ENCODE peak calls at places on chromosomes 16 and 17, in seven cellular contexts. X, U, P, T, V, R and J are unnamed samples.

GRCh38 chr17:8632087-8632486 is 1.6 kb upstream of the MYH10 start:
- DNase-seq in R (no peak), U (no peak), T (no peak), X (peak), P (no peak), V (no peak), J (no peak)

GRCh38 chr16:88703486-88704309 is 2.5 kb downstream of the RNF166 start:
- DNase-seq in R (no peak), T (no peak), U (no peak), P (no peak), V (peak), X (no peak), J (no peak)

GRCh38 chr16:29315046-29315445 is 91.5 kb downstream of the NPIPB11 start:
- DNase-seq in P (no peak), R (no peak), U (peak), V (no peak), X (no peak), T (no peak), J (no peak)

GRCh38 chr17:2688351-2689342 is 22.9 kb downstream of the CLUH start:
- DNase-seq in V (no peak), U (no peak), T (no peak), R (no peak), P (no peak), X (no peak), J (no peak)

GRCh38 chr17:78125138-78125913 is 3.2 kb downstream of the TMC6 start:
- DNase-seq in X (no peak), V (no peak), P (no peak), T (no peak), U (no peak), R (no peak), J (no peak)

GRCh38 chr17:33661975-33662374 is 368.9 kb upstream of the ASIC2 start:
- DNase-seq in T (no peak), U (no peak), R (no peak), X (no peak), P (no peak), V (no peak), J (no peak)

GRCh38 chr16:57670206-57670605 is 2.1 kb downstream of the ADGRG3 start:
- DNase-seq in V (no peak), R (no peak), U (no peak), X (no peak), T (no peak), P (no peak), J (no peak)

GRCh38 chr16:49467540-49468372 is 94.2 kb downstream of the C16orf78 start:
- DNase-seq in V (no peak), X (no peak), P (no peak), R (no peak), T (no peak), U (no peak), J (no peak)

GRCh38 chr17:19958023-19958422 is 19.6 kb downstream of the AKAP10 start:
- DNase-seq in V (no peak), R (no peak), X (peak), P (no peak), U (peak), T (no peak), J (peak)

GRCh38 chr17:75349589-75349988 is 55.9 kb downstream of the GRB2 start:
- DNase-seq in T (no peak), P (no peak), U (no peak), X (no peak), R (no peak), V (no peak), J (no peak)

GRCh38 chr17:35865412-35866355 is 3.0 kb downstream of the HEATR9 start:
- DNase-seq in U (peak), X (no peak), R (no peak), T (no peak), V (no peak), P (no peak), J (no peak)

GRCh38 chr16:86878290-86879160 is 300.2 kb downstream of the FOXL1 start:
- DNase-seq in P (no peak), R (no peak), U (no peak), X (no peak), V (no peak), T (no peak), J (no peak)

GRCh38 chr16:48526058-48526957 is 83.7 kb downstream of the N4BP1 start:
- DNase-seq in V (no peak), P (no peak), R (no peak), T (peak), X (peak), U (no peak), J (peak)

GRCh38 chr16:86775401-86775985 is 197.1 kb downstream of the FOXL1 start:
- DNase-seq in X (peak), V (no peak), T (no peak), P (no peak), R (no peak), U (peak), J (no peak)

GRCh38 chr17:6435968-6436367 is 1.0 kb upstream of the AIPL1 start:
- DNase-seq in X (peak), V (peak), T (no peak), P (peak), U (peak), R (peak), J (peak)

GRCh38 chr16:22313876-22314470 is 16.8 kb downstream of the POLR3E start:
- DNase-seq in X (no peak), T (no peak), V (no peak), P (no peak), U (no peak), R (peak), J (no peak)

GRCh38 chr17:78144736-78145641 is 1.2 kb upstream of the C17orf99 start:
- DNase-seq in X (no peak), T (no peak), P (no peak), V (no peak), U (no peak), R (peak), J (no peak)

GRCh38 chr16:85372627-85373372 is 240.3 kb upstream of the GSE1 start:
- DNase-seq in T (no peak), P (no peak), V (no peak), R (no peak), X (no peak), U (peak), J (peak)

GRCh38 chr16:89138843-89139520 is 32.6 kb upstream of the CDH15 start:
- DNase-seq in X (no peak), T (no peak), R (no peak), P (no peak), V (no peak), U (no peak), J (no peak)

GRCh38 chr16:58087209-58087913 is 41.8 kb downstream of the CFAP20 start:
- DNase-seq in X (no peak), R (no peak), U (no peak), V (no peak), P (no peak), T (no peak), J (no peak)

GRCh38 chr17:64315032-64315490 is 52.0 kb upstream of the TEX2 start:
- DNase-seq in T (no peak), P (no peak), U (peak), X (no peak), V (no peak), R (peak), J (no peak)

GRCh38 chr17:79053251-79053925 is 21.2 kb upstream of the ENGASE start:
- DNase-seq in T (no peak), R (no peak), V (no peak), X (no peak), P (no peak), U (peak), J (no peak)

GRCh38 chr17:75994802-75995350 is 5.8 kb upstream of the CDK3 start:
- DNase-seq in P (no peak), X (no peak), U (no peak), T (no peak), R (no peak), V (no peak), J (no peak)

GRCh38 chr17:43871947-43872690 is 25.1 kb downstream of the CD300LG start:
- DNase-seq in U (no peak), X (no peak), V (no peak), T (no peak), R (no peak), P (no peak), J (no peak)